ENCODE peak calls at places on chromosome 1, in eight cellular contexts. C, K, I, P, F, N, Z and B are unnamed samples.

GRCh38 chr1:53326598-53327182 is 1.2 kb downstream of the LRP8 start:
- DNase-seq in C (no peak), K (peak; percentile 31), I (no peak), P (no peak), F (no peak), N (no peak), Z (no peak), B (no peak)

GRCh38 chr1:157099633-157100009 is at the start of gene ETV3L:
- DNase-seq in C (no peak), K (no peak), I (no peak), P (no peak), F (no peak), N (no peak), Z (no peak), B (no peak)

GRCh38 chr1:206471993-206472392 is 1.7 kb downstream of the IKBKE start:
- DNase-seq in C (no peak), K (no peak), I (no peak), P (no peak), F (no peak), N (no peak), Z (no peak), B (no peak)

GRCh38 chr1:37890378-37891014 is 31.1 kb upstream of the MTF1 start:
- DNase-seq in C (no peak), K (peak; percentile 54), I (peak; percentile 4), P (no peak), F (no peak), N (no peak), Z (peak; percentile 34), B (no peak)

GRCh38 chr1:41783189-41783639 is 135.5 kb downstream of the HIVEP3 start:
- DNase-seq in C (peak; percentile 63), K (peak; percentile 71), I (peak; percentile 79), P (no peak), F (no peak), N (no peak), Z (peak; percentile 86), B (peak; percentile 83)

GRCh38 chr1:180156631-180157091 is 2.0 kb downstream of the QSOX1 start:
- DNase-seq in C (no peak), K (no peak), I (no peak), P (no peak), F (no peak), N (no peak), Z (peak; percentile 82), B (no peak)

GRCh38 chr1:22841754-22842370 is 130.8 kb downstream of the LACTBL1 start:
- DNase-seq in C (peak; percentile 20), K (no peak), I (no peak), P (no peak), F (no peak), N (no peak), Z (peak; percentile 48), B (peak; percentile 65)

GRCh38 chr1:178566187-178566586 is 53.3 kb downstream of the TEX35 start:
- DNase-seq in C (no peak), K (no peak), I (no peak), P (no peak), F (no peak), N (no peak), Z (peak; percentile 28), B (no peak)

GRCh38 chr1:89894210-89894668 is 73.4 kb downstream of the LRRC8D start:
- DNase-seq in C (no peak), K (peak; percentile 86), I (peak; percentile 58), P (no peak), F (no peak), N (no peak), Z (peak; percentile 88), B (no peak)

GRCh38 chr1:154666051-154666793 is 58.2 kb upstream of the ADAR start:
- DNase-seq in C (no peak), K (no peak), I (no peak), P (no peak), F (no peak), N (no peak), Z (no peak), B (no peak)

GRCh38 chr1:9182784-9183257 is 51.8 kb upstream of the H6PD start:
- DNase-seq in C (no peak), K (no peak), I (no peak), P (peak; percentile 58), F (no peak), N (no peak), Z (no peak), B (no peak)

GRCh38 chr1:241163363-241163762 is 193.6 kb downstream of the RGS7 start:
- DNase-seq in C (no peak), K (no peak), I (no peak), P (no peak), F (no peak), N (no peak), Z (no peak), B (no peak)

GRCh38 chr1:46622341-46622740 is 5.7 kb upstream of the MOB3C start:
- DNase-seq in C (no peak), K (no peak), I (peak; percentile 57), P (peak; percentile 70), F (no peak), N (no peak), Z (peak; percentile 48), B (no peak)

GRCh38 chr1:116972676-116973035 is 28.9 kb upstream of the CD101 start:
- DNase-seq in C (no peak), K (no peak), I (no peak), P (no peak), F (no peak), N (no peak), Z (no peak), B (no peak)

GRCh38 chr1:157034137-157034800 is 11.3 kb downstream of the ARHGEF11 start:
- DNase-seq in C (no peak), K (peak; percentile 64), I (no peak), P (no peak), F (no peak), N (no peak), Z (no peak), B (peak; percentile 84)

GRCh38 chr1:154747380-154747779 is 122.7 kb downstream of the KCNN3 start:
- DNase-seq in C (no peak), K (no peak), I (no peak), P (no peak), F (no peak), N (no peak), Z (no peak), B (no peak)

GRCh38 chr1:31807273-31808048 is 8.4 kb downstream of the SPOCD1 start:
- DNase-seq in C (no peak), K (no peak), I (no peak), P (no peak), F (no peak), N (no peak), Z (no peak), B (no peak)

GRCh38 chr1:18353528-18353927 is 127.2 kb upstream of the KLHDC7A start:
- DNase-seq in C (no peak), K (no peak), I (no peak), P (no peak), F (no peak), N (no peak), Z (no peak), B (no peak)

GRCh38 chr1:109225248-109226077 is 11.7 kb downstream of the SARS1 start:
- DNase-seq in C (no peak), K (no peak), I (no peak), P (no peak), F (no peak), N (no peak), Z (no peak), B (no peak)

GRCh38 chr1:200228081-200228480 is 181.8 kb downstream of the ZNF281 start:
- DNase-seq in C (no peak), K (peak; percentile 67), I (no peak), P (no peak), F (no peak), N (no peak), Z (no peak), B (no peak)

GRCh38 chr1:205584732-205585131 is 47.1 kb downstream of the ELK4 start:
- DNase-seq in C (no peak), K (no peak), I (no peak), P (peak; percentile 68), F (no peak), N (no peak), Z (no peak), B (no peak)

GRCh38 chr1:200483491-200484143 is 73.8 kb upstream of the ZNF281 start:
- DNase-seq in C (no peak), K (peak; percentile 94), I (peak; percentile 89), P (no peak), F (peak; percentile 9), N (peak; percentile 3), Z (peak; percentile 98), B (no peak)

GRCh38 chr1:151512801-151513625 is 1.8 kb downstream of the CGN start:
- DNase-seq in C (no peak), K (no peak), I (no peak), P (peak; percentile 78), F (no peak), N (no peak), Z (no peak), B (no peak)

GRCh38 chr1:39675220-39675619 is 3.3 kb upstream of the NT5C1A start:
- DNase-seq in C (no peak), K (no peak), I (no peak), P (no peak), F (no peak), N (no peak), Z (no peak), B (no peak)

GRCh38 chr1:233448290-233448689 is 120.8 kb downstream of the MAP3K21 start:
- DNase-seq in C (no peak), K (no peak), I (no peak), P (no peak), F (no peak), N (no peak), Z (no peak), B (no peak)

GRCh38 chr1:156772728-156773497 is 5.6 kb downstream of the PRCC start:
- DNase-seq in C (no peak), K (no peak), I (no peak), P (no peak), F (no peak), N (no peak), Z (no peak), B (peak; percentile 24)

GRCh38 chr1:202860744-202861419 is 28.1 kb downstream of the RABIF start:
- DNase-seq in C (peak; percentile 26), K (peak; percentile 39), I (no peak), P (peak; percentile 85), F (no peak), N (no peak), Z (no peak), B (peak; percentile 23)

GRCh38 chr1:96473791-96474452 is 247.7 kb upstream of the PTBP2 start:
- DNase-seq in C (no peak), K (no peak), I (no peak), P (no peak), F (no peak), N (no peak), Z (peak; percentile 9), B (no peak)

GRCh38 chr1:97159342-97159741 is 437.8 kb downstream of the PTBP2 start:
- DNase-seq in C (no peak), K (no peak), I (no peak), P (no peak), F (no peak), N (no peak), Z (no peak), B (no peak)

GRCh38 chr1:211019266-211019665 is 114.7 kb downstream of the KCNH1 start:
- DNase-seq in C (no peak), K (no peak), I (no peak), P (no peak), F (no peak), N (no peak), Z (no peak), B (no peak)

GRCh38 chr1:46084553-46085448 is 47.6 kb downstream of the PIK3R3 start:
- DNase-seq in C (no peak), K (no peak), I (no peak), P (no peak), F (no peak), N (no peak), Z (peak; percentile 11), B (no peak)

GRCh38 chr1:42943166-42943565 is 15.5 kb downstream of the SLC2A1 start:
- DNase-seq in C (no peak), K (no peak), I (no peak), P (no peak), F (no peak), N (no peak), Z (no peak), B (no peak)

GRCh38 chr1:226602186-226603029 is 53.8 kb downstream of the STUM start:
- DNase-seq in C (no peak), K (no peak), I (peak; percentile 87), P (no peak), F (no peak), N (no peak), Z (peak; percentile 98), B (no peak)

GRCh38 chr1:30916296-30916695 is 7.7 kb upstream of the SDC3 start:
- DNase-seq in C (no peak), K (no peak), I (no peak), P (no peak), F (no peak), N (no peak), Z (no peak), B (no peak)